ENCODE peak calls at places on chromosomes 12 and 14, in eight cellular contexts. O is Calu3; T is GM04503; F is dermis blood vessel endothelial cell; M is stimulated activated CD8-positive, alpha-beta memory T cell treated with anti-CD3 and anti-CD28 coated beads, Interleukin-4, amount 100 ng/mL, for 24 hours; X is stimulated activated naive CD8-positive, alpha-beta T cell treated with anti-CD3 and anti-CD28 coated beads, Interleukin-15, amount 100 ng/mL, for 72 hours; U is posterior vena cava; G is LNCaP clone FGC. V is an unnamed sample.

GRCh38 chr12:32583535-32583934 is 95.6 kb upstream of the DNM1L start:
- DNase-seq in G (no peak), M (no peak), F (peak; percentile 61), U (no peak), T (no peak), X (no peak), O (no peak), V (no peak)

GRCh38 chr14:31025335-31026075 is at the start of gene AP4S1:
- DNase-seq in M (peak; percentile 19), O (peak; percentile 48), U (peak; percentile 86), F (peak; percentile 41), T (no peak), X (peak; percentile 49), G (no peak), V (peak; percentile 39)

GRCh38 chr12:6828671-6829531 is 694 bp downstream of the P3H3 start:
- DNase-seq in T (no peak), X (peak; percentile 57), F (peak; percentile 62), U (no peak), G (no peak), O (peak; percentile 19), M (peak; percentile 11), V (no peak)

GRCh38 chr12:127811988-127812387 is 455.0 kb upstream of the TMEM132C start:
- DNase-seq in U (peak; percentile 66), X (no peak), G (no peak), O (no peak), T (peak; percentile 54), M (no peak), F (no peak), V (no peak)

GRCh38 chr12:103279444-103279843 is 216.3 kb downstream of the C12orf42 start:
- DNase-seq in X (peak; percentile 3), U (no peak), F (no peak), T (no peak), M (no peak), O (no peak), G (no peak), V (no peak)

GRCh38 chr12:91866566-91866965 is 279.1 kb downstream of the BTG1 start:
- DNase-seq in M (no peak), U (no peak), O (no peak), T (no peak), X (no peak), G (no peak), F (peak; percentile 43), V (no peak)

GRCh38 chr12:80838708-80839107 is 99.0 kb downstream of the LIN7A start:
- DNase-seq in G (no peak), T (no peak), X (no peak), O (no peak), F (no peak), U (no peak), M (no peak), V (no peak)

GRCh38 chr12:8780389-8780788 is 42.0 kb upstream of the A2ML1 start:
- DNase-seq in U (no peak), M (no peak), X (no peak), O (peak; percentile 10), F (peak; percentile 54), T (peak; percentile 10), G (peak; percentile 31), V (no peak)

GRCh38 chr12:106163712-106164111 is 25.0 kb upstream of the NUAK1 start:
- DNase-seq in U (no peak), M (no peak), X (no peak), F (no peak), G (no peak), O (no peak), T (no peak), V (no peak)

GRCh38 chr12:53214687-53215455 is 7.8 kb upstream of the ITGB7 start:
- DNase-seq in T (no peak), G (no peak), U (peak; percentile 76), M (no peak), X (no peak), O (no peak), F (peak; percentile 79), V (no peak)

GRCh38 chr14:52272375-52272774 is 4.9 kb downstream of the PTGDR start:
- DNase-seq in F (peak; percentile 30), U (no peak), G (peak; percentile 10), O (peak; percentile 16), X (peak; percentile 21), T (no peak), M (no peak), V (no peak)

GRCh38 chr12:79206871-79207270 is 342.3 kb downstream of the SYT1 start:
- DNase-seq in O (peak; percentile 27), T (no peak), U (no peak), X (no peak), G (no peak), M (no peak), F (no peak), V (no peak)

GRCh38 chr12:55685671-55686070 is 22.0 kb downstream of the ITGA7 start:
- DNase-seq in G (no peak), U (peak; percentile 24), F (no peak), O (no peak), X (no peak), T (no peak), M (no peak), V (no peak)

GRCh38 chr12:116735951-116736599 is 1.8 kb downstream of the SPRING1 start:
- DNase-seq in M (no peak), T (no peak), X (no peak), U (no peak), O (peak; percentile 77), F (peak; percentile 14), G (peak; percentile 73), V (no peak)

GRCh38 chr12:91993287-91994028 is 152.2 kb downstream of the BTG1 start:
- DNase-seq in T (no peak), X (no peak), U (no peak), M (no peak), G (no peak), F (peak; percentile 69), O (no peak), V (no peak)